ENCODE peak calls at places on chromosome 12, in seven cellular contexts. N is HCT116, Y is SK-N-SH, S is K562, H is HepG2, G is H1, X is GM12878. O is an unnamed sample.

GRCh38 chr12:132006056-132006680 is 56.4 kb downstream of the EP400 start:
- DNase-seq in N (no peak), Y (no peak), S (no peak), H (no peak), G (no peak), X (no peak), O (no peak)

GRCh38 chr12:125065753-125066570 is 727 bp downstream of the AACS start:
- DNase-seq in N (no peak), Y (peak), S (no peak), H (no peak), G (no peak), X (no peak), O (no peak)

GRCh38 chr12:62306569-62307530 is 46.6 kb downstream of the USP15 start:
- DNase-seq in N (no peak), Y (no peak), S (no peak), H (no peak), G (no peak), X (no peak), O (no peak)

GRCh38 chr12:15834575-15834974 is 45.4 kb upstream of the EPS8 start:
- DNase-seq in N (no peak), Y (no peak), S (no peak), H (no peak), G (no peak), X (no peak), O (no peak)

GRCh38 chr12:59149995-59150642 is 229.8 kb upstream of the LRIG3 start:
- DNase-seq in N (peak), Y (peak), S (peak), H (peak), G (no peak), X (peak), O (peak)

GRCh38 chr12:93569656-93570551 is 2.6 kb upstream of the SOCS2 start:
- DNase-seq in N (peak), Y (peak), S (peak), H (peak), G (no peak), X (no peak), O (peak)

GRCh38 chr12:3311027-3311402 is 180.0 kb upstream of the PRMT8 start:
- DNase-seq in N (peak), Y (no peak), S (no peak), H (no peak), G (no peak), X (no peak), O (no peak)

GRCh38 chr12:125376422-125376821 is 311.2 kb downstream of the AACS start:
- DNase-seq in N (no peak), Y (no peak), S (no peak), H (no peak), G (no peak), X (no peak), O (no peak)

GRCh38 chr12:85280138-85280983 is at the start of gene ALX1:
- DNase-seq in N (no peak), Y (peak), S (no peak), H (no peak), G (no peak), X (no peak), O (no peak)

GRCh38 chr12:9124346-9125031 is 8.8 kb upstream of the A2M start:
- DNase-seq in N (no peak), Y (no peak), S (no peak), H (no peak), G (no peak), X (no peak), O (no peak)

GRCh38 chr12:91871751-91872150 is 273.9 kb downstream of the BTG1 start:
- DNase-seq in N (no peak), Y (no peak), S (no peak), H (no peak), G (no peak), X (no peak), O (no peak)

GRCh38 chr12:117047810-117048584 is 51.2 kb downstream of the TESC start:
- DNase-seq in N (no peak), Y (no peak), S (no peak), H (peak), G (no peak), X (no peak), O (no peak)

GRCh38 chr12:115404761-115405470 is 720.9 kb upstream of the TBX3 start:
- DNase-seq in N (no peak), Y (no peak), S (no peak), H (peak), G (no peak), X (no peak), O (no peak)

GRCh38 chr12:56040963-56041578 is 647 bp upstream of the RPS26 start:
- DNase-seq in N (no peak), Y (no peak), S (no peak), H (no peak), G (no peak), X (no peak), O (no peak)

GRCh38 chr12:106288510-106289195 is 13.9 kb upstream of the TCP11L2 start:
- DNase-seq in N (peak), Y (no peak), S (peak), H (peak), G (no peak), X (no peak), O (peak)

GRCh38 chr12:58046281-58046680 is 104.9 kb downstream of the ATP23 start:
- DNase-seq in N (no peak), Y (no peak), S (no peak), H (no peak), G (no peak), X (no peak), O (no peak)

GRCh38 chr12:108338915-108339657 is at the start of gene CMKLR1:
- DNase-seq in N (no peak), Y (peak), S (peak), H (no peak), G (no peak), X (no peak), O (no peak)

GRCh38 chr12:88946377-88946997 is 366.2 kb upstream of the KITLG start:
- DNase-seq in N (peak), Y (no peak), S (no peak), H (no peak), G (no peak), X (no peak), O (no peak)

GRCh38 chr12:51027342-51027835 is 1.2 kb upstream of the SLC11A2 start:
- DNase-seq in N (no peak), Y (no peak), S (no peak), H (no peak), G (no peak), X (no peak), O (no peak)

GRCh38 chr12:51025748-51026654 is at the start of gene SLC11A2:
- DNase-seq in N (peak), Y (peak), S (peak), H (peak), G (peak), X (peak), O (peak)

GRCh38 chr12:51028126-51028810 is 2.1 kb upstream of the SLC11A2 start:
- DNase-seq in N (no peak), Y (no peak), S (peak), H (peak), G (peak), X (no peak), O (peak)

GRCh38 chr12:51023625-51024395 is 2.4 kb downstream of the SLC11A2 start:
- DNase-seq in N (no peak), Y (no peak), S (no peak), H (peak), G (no peak), X (no peak), O (no peak)

GRCh38 chr12:51025182-51025747 is 919 bp downstream of the SLC11A2 start:
- DNase-seq in N (no peak), Y (no peak), S (no peak), H (no peak), G (no peak), X (no peak), O (no peak)
- TF ChIP-seq JUND in N (no peak), Y (no peak), S (no peak), H (no peak), G (no peak), X (no peak), O (no peak)

DNA sequence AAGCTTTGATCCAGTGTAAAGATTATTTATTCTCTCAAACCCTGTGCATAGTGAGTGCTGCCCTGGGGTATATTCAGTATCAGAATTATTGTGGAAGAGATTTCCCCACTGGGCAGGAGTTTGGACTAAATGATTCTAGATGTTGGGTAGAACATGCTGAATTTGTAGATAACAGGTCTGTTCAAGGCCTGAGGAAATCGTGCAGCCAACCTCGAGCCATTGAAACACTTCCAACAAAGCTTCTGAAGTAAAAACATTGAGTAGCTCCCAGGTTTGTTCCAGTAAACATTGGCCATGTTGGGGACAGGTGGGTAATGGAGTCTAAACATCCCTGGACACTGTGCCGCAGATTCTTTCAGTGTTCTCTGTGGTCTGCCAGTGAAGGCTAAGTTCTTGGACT is 87.5 kb downstream of the LLPH start:
- DNase-seq in N (no peak), Y (no peak), S (no peak), H (no peak), G (no peak), X (no peak), O (no peak)
- TF ChIP-seq JUND in N (no peak), Y (no peak), S (no peak), H (no peak), G (no peak), X (no peak), O (no peak)

GRCh38 chr12:43736921-43737440 is 21.6 kb downstream of the PUS7L start:
- DNase-seq in N (no peak), Y (no peak), S (no peak), H (no peak), G (no peak), X (no peak), O (no peak)
- TF ChIP-seq JUND in N (no peak), Y (no peak), S (no peak), H (no peak), G (no peak), X (no peak), O (no peak)

DNA sequence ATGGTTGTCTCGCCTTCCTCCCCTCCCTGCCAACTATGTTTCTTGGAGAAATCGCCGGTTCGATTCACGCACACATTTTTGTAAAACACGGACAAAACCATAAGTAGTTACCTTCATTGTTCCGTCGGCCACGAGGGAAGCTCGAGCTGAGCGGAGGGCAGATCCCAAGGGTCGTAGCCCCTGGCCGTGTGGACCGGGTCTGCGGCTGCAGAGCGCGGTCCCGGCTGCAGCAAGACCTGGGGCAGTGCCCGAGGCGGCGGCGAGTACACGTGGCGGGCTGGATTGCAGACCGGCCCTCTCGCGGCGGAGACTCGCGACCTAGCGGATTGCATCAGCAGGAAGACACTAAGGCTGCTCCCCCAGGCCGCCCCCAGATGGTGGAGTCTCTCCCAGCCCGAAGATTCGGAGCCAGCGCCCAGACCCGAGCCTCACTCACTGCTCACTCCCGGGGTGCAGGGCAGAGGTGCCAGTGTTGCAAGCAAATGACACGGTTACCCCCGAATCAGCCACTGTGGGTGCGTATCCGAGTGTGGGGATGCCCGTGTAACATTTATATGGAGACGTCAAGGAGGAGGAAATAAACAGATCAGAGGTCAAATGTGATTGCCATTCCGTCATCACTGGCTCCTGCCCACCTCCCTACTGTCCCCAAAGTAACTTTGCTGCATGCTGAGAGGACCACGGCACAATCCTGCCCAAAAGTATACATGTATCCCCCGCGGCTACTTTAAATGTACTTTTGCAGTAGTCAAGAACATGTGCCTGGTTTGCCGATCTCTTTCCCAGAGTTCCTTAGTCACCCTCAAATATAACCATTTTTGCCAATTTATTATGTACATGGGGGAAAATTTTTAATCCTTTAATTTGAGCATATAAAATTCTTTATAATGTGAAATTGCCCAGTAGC is at the start of gene BCAT1:
- DNase-seq in N (no peak), Y (peak), S (peak), H (peak), G (peak), X (no peak), O (no peak)
- TF ChIP-seq JUND in N (no peak), Y (no peak), S (peak), H (no peak), G (no peak), X (peak), O (no peak)